ENCODE peak calls at places on chromosomes 5 and 9, in nine cellular contexts. X, V, U, P, J, M, S, F and L are unnamed samples.

GRCh38 chr9:130172161-130172857 is at the start of gene NCS1:
- DNase-seq in F (no peak), V (peak), S (no peak), J (peak), P (peak), U (peak), X (no peak), M (peak), L (peak)

GRCh38 chr5:154583545-154584168 is 105.6 kb upstream of the HAND1 start:
- DNase-seq in P (no peak), S (no peak), U (no peak), X (no peak), J (no peak), V (no peak), F (no peak), M (no peak), L (no peak)

GRCh38 chr5:123659495-123659894 is 147.5 kb downstream of the CSNK1G3 start:
- DNase-seq in M (no peak), J (no peak), P (no peak), S (no peak), F (no peak), V (no peak), X (no peak), U (no peak), L (no peak)

GRCh38 chr9:81595887-81596558 is 93.3 kb downstream of the TLE1 start:
- DNase-seq in P (no peak), F (no peak), X (no peak), J (no peak), U (no peak), M (no peak), V (no peak), S (no peak), L (no peak)

GRCh38 chr9:138117101-138117750 is 239.6 kb downstream of the CACNA1B start:
- DNase-seq in U (no peak), J (no peak), P (no peak), S (no peak), X (no peak), F (no peak), V (no peak), M (no peak), L (no peak)

GRCh38 chr9:127751269-127752054 is 16.4 kb upstream of the TOR2A start:
- DNase-seq in J (no peak), S (no peak), U (no peak), X (no peak), V (no peak), P (no peak), F (no peak), M (no peak), L (no peak)

GRCh38 chr5:34923694-34924461 is 5.5 kb upstream of the DNAJC21 start:
- DNase-seq in J (no peak), V (no peak), P (peak), S (peak), F (peak), M (no peak), X (peak), U (no peak), L (no peak)

GRCh38 chr5:148956632-148957385 is 106.1 kb downstream of the SH3TC2 start:
- DNase-seq in V (no peak), M (no peak), U (no peak), S (no peak), X (no peak), P (no peak), J (no peak), F (no peak), L (no peak)

GRCh38 chr5:180120221-180121101 is 48.9 kb upstream of the RNF130 start:
- DNase-seq in V (peak), J (peak), U (no peak), X (no peak), M (no peak), S (no peak), F (no peak), P (no peak), L (no peak)

GRCh38 chr5:177128551-177128976 is 5.0 kb upstream of the NSD1 start:
- DNase-seq in U (no peak), X (no peak), S (no peak), M (no peak), P (peak), J (no peak), V (peak), F (no peak), L (no peak)

GRCh38 chr5:59542841-59543825 is 350.4 kb downstream of the PDE4D start:
- DNase-seq in S (peak), X (no peak), U (no peak), F (no peak), P (no peak), V (peak), J (peak), M (no peak), L (peak)

GRCh38 chr9:93668261-93668871 is 92.0 kb downstream of the PHF2 start:
- DNase-seq in X (no peak), M (no peak), J (peak), V (peak), F (no peak), U (peak), S (no peak), P (no peak), L (peak)

GRCh38 chr5:147906326-147907095 is at the start of gene C5orf46:
- DNase-seq in U (no peak), J (no peak), S (no peak), F (no peak), X (no peak), M (no peak), P (no peak), V (no peak), L (no peak)

GRCh38 chr9:91341258-91341746 is 20.4 kb downstream of the AUH start:
- DNase-seq in M (no peak), V (no peak), X (no peak), U (no peak), J (no peak), F (no peak), P (peak), S (no peak), L (no peak)

GRCh38 chr5:136330353-136330913 is 34.9 kb downstream of the TRPC7 start:
- DNase-seq in X (no peak), V (no peak), M (no peak), F (no peak), U (no peak), S (no peak), J (no peak), P (no peak), L (no peak)

GRCh38 chr5:156240414-156240813 is 86.5 kb upstream of the SGCD start:
- DNase-seq in J (no peak), F (no peak), X (no peak), P (no peak), V (no peak), M (no peak), U (no peak), S (no peak), L (no peak)

GRCh38 chr5:155080721-155081120 is 67.2 kb downstream of the KIF4B start:
- DNase-seq in P (no peak), X (no peak), S (no peak), U (no peak), J (no peak), M (no peak), F (no peak), V (no peak), L (no peak)

GRCh38 chr9:133306242-133307194 is 29.5 kb downstream of the SURF6 start:
- DNase-seq in F (no peak), U (no peak), X (no peak), S (no peak), V (no peak), P (no peak), M (no peak), J (no peak), L (no peak)

GRCh38 chr9:121597693-121598166 is 53.7 kb upstream of the DAB2IP start:
- DNase-seq in P (no peak), U (no peak), M (no peak), J (no peak), V (no peak), S (no peak), F (no peak), X (no peak), L (no peak)
- H3K4me3 ChIP-seq in P (no peak), U (no peak), M (peak), J (no peak), V (peak), S (no peak), F (peak), X (no peak), L (peak)

GRCh38 chr5:71586941-71587708 is at the start of gene MCCC2:
- DNase-seq in P (peak), V (peak), M (peak), F (peak), X (peak), J (peak), S (peak), U (peak), L (peak)

GRCh38 chr5:71589903-71590302 is 2.8 kb downstream of the MCCC2 start:
- DNase-seq in S (no peak), F (no peak), P (peak), J (no peak), U (no peak), M (no peak), X (no peak), V (no peak), L (no peak)

GRCh38 chr5:71587709-71588532 is 781 bp downstream of the MCCC2 start:
- DNase-seq in V (no peak), U (no peak), F (no peak), X (no peak), P (no peak), J (peak), M (no peak), S (no peak), L (no peak)

GRCh38 chr5:71586052-71586940 is 844 bp upstream of the MCCC2 start:
- DNase-seq in J (no peak), U (no peak), S (peak), V (no peak), X (no peak), F (peak), M (no peak), P (no peak), L (no peak)

DNA sequence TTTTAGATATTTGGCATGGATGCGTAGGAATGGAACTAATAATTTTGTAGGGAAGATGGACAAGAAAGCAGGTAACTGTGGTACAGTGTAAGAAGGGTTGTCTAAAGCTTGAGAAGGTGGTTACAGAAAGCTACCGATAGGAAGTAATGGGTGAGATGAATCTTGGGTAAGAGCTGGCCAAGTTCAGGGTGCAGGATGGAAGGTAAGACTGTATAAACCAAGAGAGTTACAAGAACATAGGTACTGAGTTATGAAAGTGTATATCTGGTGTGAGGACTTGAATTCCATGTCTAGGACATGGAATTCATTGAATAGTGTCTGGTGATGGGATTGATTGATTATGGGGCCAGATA is 1.4 kb downstream of the MCCC2 start:
- DNase-seq in P (peak), V (no peak), M (no peak), U (no peak), F (no peak), J (no peak), X (no peak), S (no peak), L (no peak)
- H3K4me3 ChIP-seq in P (peak), V (no peak), M (no peak), U (no peak), F (no peak), J (peak), X (no peak), S (peak), L (no peak)

GRCh38 chr9:114237247-114237646 is 81.9 kb downstream of the COL27A1 start:
- DNase-seq in M (no peak), U (no peak), P (no peak), V (no peak), F (no peak), J (no peak), X (no peak), S (no peak), L (no peak)

GRCh38 chr9:114237781-114238180 is 82.4 kb downstream of the COL27A1 start:
- DNase-seq in P (no peak), V (no peak), J (no peak), S (no peak), X (no peak), F (no peak), U (no peak), M (no peak), L (no peak)

GRCh38 chr9:114233806-114234205 is 78.5 kb downstream of the COL27A1 start:
- DNase-seq in X (no peak), J (peak), U (no peak), V (peak), P (no peak), M (no peak), S (no peak), F (no peak), L (no peak)

GRCh38 chr9:114236391-114237138 is 81.2 kb downstream of the COL27A1 start:
- DNase-seq in P (no peak), U (no peak), M (no peak), J (no peak), S (no peak), F (no peak), V (no peak), X (no peak), L (no peak)

GRCh38 chr9:114235113-114235589 is 79.8 kb downstream of the COL27A1 start:
- DNase-seq in M (no peak), J (no peak), P (no peak), V (no peak), S (no peak), U (no peak), F (no peak), X (no peak), L (no peak)
- H3K4me3 ChIP-seq in M (no peak), J (no peak), P (no peak), V (no peak), S (no peak), U (no peak), F (no peak), X (no peak), L (no peak)

DNA sequence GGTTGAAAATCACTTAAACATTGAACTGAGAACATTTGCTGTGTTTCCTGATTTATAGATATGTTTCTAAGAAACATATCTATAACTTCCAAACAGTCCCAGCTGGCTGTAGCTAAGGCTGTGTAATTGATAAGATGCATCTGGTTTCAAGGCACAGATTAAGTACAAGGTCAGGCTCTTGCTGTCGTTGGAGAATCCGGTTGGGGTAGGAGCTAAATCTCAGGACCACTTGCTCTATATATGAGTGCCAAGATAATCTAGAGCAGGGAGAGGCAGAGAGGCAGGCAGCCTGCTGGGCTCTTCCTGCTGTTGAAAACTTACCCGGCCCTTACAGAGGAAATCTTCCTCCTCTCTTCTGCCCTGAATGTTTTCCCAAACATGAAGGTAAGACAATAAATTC is at the start of gene C7:
- DNase-seq in U (no peak), S (no peak), P (no peak), F (no peak), V (no peak), J (peak), M (no peak), X (no peak), L (no peak)
- H3K4me3 ChIP-seq in U (no peak), S (no peak), P (no peak), F (no peak), V (peak), J (peak), M (no peak), X (no peak), L (no peak)

DNA sequence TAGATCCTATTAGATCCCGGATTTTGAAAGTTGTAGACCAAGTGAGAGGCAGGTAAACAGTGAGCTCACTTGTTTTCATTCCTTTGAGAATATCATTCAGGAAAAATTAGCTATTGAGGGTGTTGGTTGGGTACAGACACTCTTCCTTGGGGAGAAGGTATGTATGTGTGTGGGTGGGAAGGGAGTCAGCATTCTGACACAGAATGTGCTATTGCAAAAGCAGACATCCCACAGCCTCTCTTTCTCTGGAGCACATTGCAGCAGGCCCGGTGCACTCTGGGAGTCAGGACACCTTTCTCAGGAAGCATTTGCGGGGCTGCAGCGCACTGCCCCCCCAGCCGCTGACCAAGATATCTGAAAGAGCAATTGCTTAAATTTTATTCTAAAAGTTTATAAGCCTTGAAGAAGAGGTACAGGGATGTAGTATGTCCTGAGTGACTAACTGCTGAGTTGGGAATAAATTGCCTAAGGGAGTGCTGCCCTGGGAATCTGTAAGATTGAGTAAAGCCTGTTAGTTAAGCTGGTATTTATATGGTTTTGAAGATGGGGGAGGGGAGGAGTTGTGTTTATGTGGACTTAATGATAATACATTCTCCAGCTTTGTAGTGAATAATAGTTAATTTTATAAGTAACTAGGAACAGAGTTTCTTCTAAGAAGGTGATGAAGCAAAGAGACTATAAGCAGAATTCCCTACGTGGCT is 5.2 kb downstream of the TNFAIP8 start:
- DNase-seq in U (no peak), X (peak), J (no peak), F (no peak), S (no peak), M (no peak), P (no peak), V (no peak), L (no peak)
- H3K4me3 ChIP-seq in U (no peak), X (no peak), J (no peak), F (no peak), S (no peak), M (no peak), P (peak), V (no peak), L (no peak)

GRCh38 chr5:159178978-159179377 is 30.4 kb downstream of the RNF145 start:
- DNase-seq in F (peak), X (peak), U (no peak), P (peak), M (no peak), S (no peak), J (peak), V (no peak), L (no peak)
- H3K4me3 ChIP-seq in F (no peak), X (no peak), U (no peak), P (peak), M (no peak), S (no peak), J (no peak), V (no peak), L (no peak)

GRCh38 chr9:5611321-5612186 is 17.4 kb upstream of the RIC1 start:
- DNase-seq in U (no peak), P (no peak), S (no peak), X (no peak), V (no peak), M (no peak), J (no peak), F (no peak), L (no peak)

GRCh38 chr9:5612187-5612535 is 16.7 kb upstream of the RIC1 start:
- DNase-seq in M (no peak), P (no peak), V (no peak), F (no peak), X (no peak), S (no peak), J (no peak), U (no peak), L (peak)

GRCh38 chr9:5614192-5614591 is 14.7 kb upstream of the RIC1 start:
- DNase-seq in X (no peak), S (no peak), M (no peak), U (no peak), P (no peak), V (no peak), J (no peak), F (no peak), L (no peak)

GRCh38 chr9:5610491-5610890 is 18.4 kb upstream of the RIC1 start:
- DNase-seq in V (no peak), F (no peak), M (no peak), S (no peak), X (no peak), J (no peak), P (no peak), U (no peak), L (no peak)

GRCh38 chr9:5608298-5609254 is 20.3 kb upstream of the RIC1 start:
- DNase-seq in X (no peak), V (no peak), F (no peak), P (peak), M (no peak), U (no peak), S (no peak), J (no peak), L (peak)
- H3K4me3 ChIP-seq in X (peak), V (peak), F (no peak), P (peak), M (no peak), U (peak), S (peak), J (peak), L (peak)